ENCODE peak calls at places on chromosome 2, in nine cellular contexts. V, P, K, R, B, U, A, Q and M are unnamed samples.

GRCh38 chr2:38360177-38360576 is 16.9 kb downstream of the ATL2 start:
- ATAC-seq in V (no peak), P (no peak), K (no peak), R (no peak), B (no peak), U (no peak), A (no peak), Q (no peak), M (no peak)

GRCh38 chr2:140122001-140122400 is 1341.8 kb upstream of the NXPH2 start:
- ATAC-seq in V (no peak), P (no peak), K (no peak), R (no peak), B (no peak), U (no peak), A (no peak), Q (no peak), M (no peak)

GRCh38 chr2:51710222-51710621 is 678.3 kb upstream of the NRXN1 start:
- ATAC-seq in V (peak), P (no peak), K (no peak), R (no peak), B (no peak), U (no peak), A (no peak), Q (no peak), M (peak)

GRCh38 chr2:47898089-47898731 is 8.1 kb downstream of the FBXO11 start:
- ATAC-seq in V (no peak), P (no peak), K (peak), R (no peak), B (no peak), U (no peak), A (peak), Q (no peak), M (peak)

GRCh38 chr2:168948621-168949212 is 47.6 kb downstream of the G6PC2 start:
- ATAC-seq in V (peak), P (peak), K (no peak), R (peak), B (no peak), U (no peak), A (no peak), Q (peak), M (no peak)

GRCh38 chr2:49811502-49811901 is 657.2 kb upstream of the FSHR start:
- ATAC-seq in V (no peak), P (no peak), K (no peak), R (no peak), B (no peak), U (no peak), A (no peak), Q (no peak), M (no peak)

GRCh38 chr2:68172990-68173715 is 15.5 kb downstream of the PNO1 start:
- ATAC-seq in V (no peak), P (no peak), K (no peak), R (no peak), B (no peak), U (no peak), A (no peak), Q (no peak), M (peak)

GRCh38 chr2:148545387-148546256 is 98.9 kb upstream of the EPC2 start:
- ATAC-seq in V (no peak), P (no peak), K (peak), R (no peak), B (no peak), U (no peak), A (peak), Q (peak), M (no peak)

GRCh38 chr2:236352761-236353593 is 88.8 kb upstream of the ASB18 start:
- ATAC-seq in V (peak), P (peak), K (no peak), R (peak), B (peak), U (no peak), A (no peak), Q (no peak), M (no peak)

GRCh38 chr2:228401065-228401912 is 219.8 kb upstream of the SPHKAP start:
- ATAC-seq in V (no peak), P (no peak), K (no peak), R (no peak), B (no peak), U (no peak), A (no peak), Q (no peak), M (no peak)

GRCh38 chr2:230899786-230900185 is 25.3 kb downstream of the GPR55 start:
- ATAC-seq in V (no peak), P (no peak), K (peak), R (no peak), B (no peak), U (no peak), A (peak), Q (no peak), M (no peak)

GRCh38 chr2:60438653-60439052 is 114.8 kb downstream of the BCL11A start:
- ATAC-seq in V (no peak), P (no peak), K (no peak), R (no peak), B (no peak), U (no peak), A (no peak), Q (no peak), M (no peak)

GRCh38 chr2:213306320-213306942 is 22.2 kb downstream of the SPAG16 start:
- ATAC-seq in V (peak), P (no peak), K (no peak), R (no peak), B (peak), U (no peak), A (no peak), Q (no peak), M (no peak)

GRCh38 chr2:8893474-8893873 is 56.1 kb upstream of the KIDINS220 start:
- ATAC-seq in V (no peak), P (no peak), K (no peak), R (no peak), B (no peak), U (no peak), A (no peak), Q (no peak), M (no peak)

GRCh38 chr2:108975613-108976435 is 13.2 kb downstream of the EDAR start:
- ATAC-seq in V (no peak), P (no peak), K (no peak), R (no peak), B (no peak), U (no peak), A (no peak), Q (no peak), M (no peak)

GRCh38 chr2:229708335-229708734 is 6.0 kb downstream of the DNER start:
- ATAC-seq in V (no peak), P (no peak), K (no peak), R (no peak), B (no peak), U (no peak), A (no peak), Q (no peak), M (no peak)

GRCh38 chr2:109473006-109473380 is 140.8 kb downstream of the SEPTIN10 start:
- ATAC-seq in V (no peak), P (no peak), K (no peak), R (no peak), B (no peak), U (no peak), A (no peak), Q (no peak), M (no peak)

GRCh38 chr2:88842656-88843055 is 151.2 kb downstream of the RPIA start:
- ATAC-seq in V (no peak), P (no peak), K (no peak), R (no peak), B (no peak), U (no peak), A (no peak), Q (no peak), M (no peak)

GRCh38 chr2:6926071-6926732 is 9.0 kb downstream of the RNF144A start:
- ATAC-seq in V (no peak), P (no peak), K (no peak), R (no peak), B (no peak), U (no peak), A (no peak), Q (no peak), M (no peak)

GRCh38 chr2:1886405-1886992 is 142.2 kb upstream of the PXDN start:
- ATAC-seq in V (peak), P (no peak), K (no peak), R (peak), B (peak), U (no peak), A (no peak), Q (no peak), M (no peak)

GRCh38 chr2:6027066-6027465 is 334.9 kb downstream of the SOX11 start:
- ATAC-seq in V (no peak), P (no peak), K (no peak), R (no peak), B (no peak), U (no peak), A (no peak), Q (no peak), M (no peak)

GRCh38 chr2:46847185-46847710 is 68.4 kb downstream of the MCFD2 start:
- ATAC-seq in V (peak), P (no peak), K (no peak), R (no peak), B (peak), U (no peak), A (no peak), Q (no peak), M (no peak)

GRCh38 chr2:196601430-196602306 is 37.8 kb upstream of the CCDC150 start:
- ATAC-seq in V (peak), P (no peak), K (no peak), R (no peak), B (no peak), U (no peak), A (no peak), Q (no peak), M (no peak)

GRCh38 chr2:47089083-47089464 is 66.0 kb downstream of the STPG4 start:
- ATAC-seq in V (peak), P (no peak), K (no peak), R (no peak), B (no peak), U (no peak), A (no peak), Q (no peak), M (no peak)

GRCh38 chr2:168350380-168350779 is 103.0 kb upstream of the STK39 start:
- ATAC-seq in V (no peak), P (no peak), K (no peak), R (no peak), B (peak), U (no peak), A (no peak), Q (no peak), M (no peak)

GRCh38 chr2:190794466-190795184 is 86.0 kb upstream of the GLS start:
- ATAC-seq in V (peak), P (no peak), K (peak), R (no peak), B (no peak), U (no peak), A (peak), Q (no peak), M (no peak)